ENCODE peak calls at places on chromosome 20, in seven cellular contexts. Z, T, L, Q, W, S and X are unnamed samples.
A peak's percentile ranks its signal among the peaks of the same experiment; 100 is the strongest.

GRCh38 chr20:17873410-17874270 is 95.0 kb downstream of the SNX5 start:
- DNase-seq in Z (no peak), T (no peak), L (peak; percentile 91), Q (no peak), W (no peak), S (peak; percentile 85), X (no peak)

GRCh38 chr20:35503841-35504460 is 25.5 kb downstream of the C20orf173 start:
- DNase-seq in Z (no peak), T (no peak), L (no peak), Q (no peak), W (no peak), S (no peak), X (no peak)

GRCh38 chr20:57185188-57185743 is 81.2 kb downstream of the BMP7 start:
- DNase-seq in Z (no peak), T (no peak), L (no peak), Q (no peak), W (no peak), S (no peak), X (no peak)

GRCh38 chr20:18397090-18397489 is 69.7 kb downstream of the DZANK1 start:
- DNase-seq in Z (no peak), T (no peak), L (no peak), Q (no peak), W (no peak), S (no peak), X (no peak)

GRCh38 chr20:17663486-17663885 is 18.6 kb downstream of the RRBP1 start:
- DNase-seq in Z (no peak), T (no peak), L (no peak), Q (no peak), W (no peak), S (no peak), X (no peak)

GRCh38 chr20:57126481-57127092 is 139.9 kb downstream of the BMP7 start:
- DNase-seq in Z (no peak), T (no peak), L (no peak), Q (no peak), W (no peak), S (no peak), X (no peak)

GRCh38 chr20:54067606-54068174 is 2.7 kb downstream of the BCAS1 start:
- DNase-seq in Z (no peak), T (peak; percentile 75), L (peak; percentile 99), Q (peak; percentile 65), W (peak; percentile 29), S (no peak), X (no peak)

GRCh38 chr20:7496394-7497111 is 443.7 kb downstream of the HAO1 start:
- DNase-seq in Z (no peak), T (no peak), L (no peak), Q (no peak), W (no peak), S (no peak), X (no peak)

GRCh38 chr20:36240076-36240475 is 3.8 kb downstream of the AAR2 start:
- DNase-seq in Z (no peak), T (no peak), L (no peak), Q (no peak), W (no peak), S (no peak), X (no peak)

GRCh38 chr20:20699144-20699543 is 13.3 kb downstream of the RALGAPA2 start:
- DNase-seq in Z (no peak), T (no peak), L (peak; percentile 95), Q (no peak), W (no peak), S (no peak), X (no peak)

GRCh38 chr20:43955244-43956191 is 40.9 kb downstream of the TOX2 start:
- DNase-seq in Z (peak; percentile 50), T (peak; percentile 73), L (no peak), Q (peak; percentile 29), W (no peak), S (no peak), X (peak; percentile 42)

GRCh38 chr20:23367770-23368169 is 5.8 kb downstream of the GZF1 start:
- DNase-seq in Z (no peak), T (no peak), L (no peak), Q (no peak), W (no peak), S (no peak), X (no peak)

GRCh38 chr20:62754991-62755356 is 41.3 kb upstream of the MRGBP start:
- DNase-seq in Z (no peak), T (no peak), L (no peak), Q (no peak), W (no peak), S (no peak), X (no peak)
- TF ChIP-seq TAF1 in Z (no peak), T (no peak), L (no peak), Q (no peak), W (no peak), S (no peak), X (no peak)

GRCh38 chr20:9582137-9582536 is 67.7 kb downstream of the LAMP5 start:
- DNase-seq in Z (no peak), T (no peak), L (no peak), Q (no peak), W (no peak), S (no peak), X (no peak)
- TF ChIP-seq TAF1 in Z (no peak), T (no peak), L (no peak), Q (no peak), W (no peak), S (no peak), X (no peak)

GRCh38 chr20:825710-826421 is 7.6 kb upstream of the FAM110A start:
- DNase-seq in Z (no peak), T (no peak), L (no peak), Q (peak; percentile 28), W (no peak), S (no peak), X (no peak)
- TF ChIP-seq TAF1 in Z (no peak), T (no peak), L (no peak), Q (no peak), W (no peak), S (no peak), X (no peak)

GRCh38 chr20:1918766-1919165 is 23.6 kb downstream of the SIRPA start:
- DNase-seq in Z (no peak), T (no peak), L (no peak), Q (no peak), W (no peak), S (no peak), X (no peak)
- TF ChIP-seq TAF1 in Z (no peak), T (no peak), L (no peak), Q (no peak), W (no peak), S (no peak), X (no peak)

GRCh38 chr20:50118203-50118602 is 5.3 kb upstream of the UBE2V1 start:
- DNase-seq in Z (no peak), T (no peak), L (no peak), Q (no peak), W (no peak), S (no peak), X (no peak)

GRCh38 chr20:50115041-50115512 is 2.1 kb upstream of the UBE2V1 start:
- DNase-seq in Z (no peak), T (no peak), L (no peak), Q (no peak), W (no peak), S (no peak), X (no peak)

GRCh38 chr20:50115591-50116367 is 2.8 kb upstream of the UBE2V1 start:
- DNase-seq in Z (peak; percentile 71), T (peak; percentile 89), L (peak; percentile 96), Q (peak; percentile 97), W (peak; percentile 81), S (peak; percentile 89), X (peak; percentile 73)

GRCh38 chr20:50113420-50114224 is 672 bp upstream of the UBE2V1 start:
- DNase-seq in Z (no peak), T (no peak), L (no peak), Q (no peak), W (no peak), S (no peak), X (no peak)

DNA sequence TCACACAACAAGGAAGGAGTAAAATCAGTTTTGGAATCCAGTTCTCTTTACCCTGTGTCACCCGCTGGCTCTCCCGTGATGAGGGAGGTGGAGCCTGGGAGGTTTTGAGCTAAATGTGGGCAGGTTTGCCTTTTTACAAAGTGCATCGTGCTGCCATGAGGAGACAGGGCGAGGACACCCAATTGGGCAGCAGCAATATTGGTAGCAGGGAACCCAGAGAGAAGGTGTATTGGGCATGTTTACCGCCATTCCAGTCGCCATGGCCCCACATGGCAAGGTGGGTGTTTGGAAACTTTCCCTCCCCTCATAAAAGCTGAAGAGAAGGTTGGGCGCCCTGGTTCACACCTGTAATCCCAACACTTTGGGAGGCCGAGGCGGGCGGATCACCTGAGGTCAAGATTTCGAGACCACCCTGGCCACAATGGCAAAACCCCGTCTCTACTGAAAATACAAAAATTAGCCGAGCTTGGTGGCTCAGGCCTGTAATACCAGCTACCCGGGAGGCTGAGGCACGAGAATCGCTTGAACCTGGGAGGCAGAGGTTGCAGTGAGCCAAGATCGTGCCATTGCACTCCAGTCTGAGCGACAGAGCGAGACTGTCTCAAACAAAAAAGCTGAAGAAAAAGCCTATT is 3.5 kb upstream of the UBE2V1 start:
- DNase-seq in Z (no peak), T (no peak), L (no peak), Q (no peak), W (no peak), S (no peak), X (no peak)
- TF ChIP-seq TAF1 in Z (no peak), T (no peak), L (no peak), Q (no peak), W (no peak), S (no peak), X (no peak)